ENCODE peak calls at places on chromosomes 3 and 15, in eight cellular contexts. B is HFF-Myc, Z is cardiac muscle cell, U is SK-N-SH, Q is fibroblast of the aortic adventitia, A is tibial artery, S is HepG2, N is cardiac fibroblast. G is an unnamed sample.

GRCh38 chr3:99439892-99440291 is 198.5 kb upstream of the COL8A1 start:
- DNase-seq in U (no peak), S (no peak), Q (peak; percentile 12), Z (peak; percentile 40), A (no peak), B (no peak), N (peak; percentile 12), G (no peak)

GRCh38 chr3:12932347-12932746 is 91.0 kb upstream of the RPL32 start:
- DNase-seq in U (no peak), N (no peak), B (no peak), Z (no peak), S (no peak), A (peak; percentile 39), Q (no peak), G (no peak)

GRCh38 chr3:152638707-152639450 is 196.1 kb upstream of the P2RY1 start:
- DNase-seq in Z (peak; percentile 66), Q (peak; percentile 21), A (no peak), S (no peak), N (peak; percentile 63), U (no peak), B (peak; percentile 15), G (peak; percentile 83)

GRCh38 chr3:187777331-187778046 is 32.2 kb upstream of the BCL6 start:
- DNase-seq in U (no peak), S (no peak), Q (no peak), Z (no peak), B (peak; percentile 12), A (peak; percentile 25), N (no peak), G (peak; percentile 86)

GRCh38 chr3:14791343-14791945 is 27.3 kb upstream of the FGD5 start:
- DNase-seq in U (peak; percentile 85), N (peak; percentile 57), B (no peak), Z (peak; percentile 65), A (peak; percentile 75), S (peak; percentile 46), Q (peak; percentile 36), G (peak; percentile 64)

GRCh38 chr15:40902605-40903561 is 8.6 kb downstream of the VPS18 start:
- DNase-seq in Q (no peak), B (no peak), Z (peak; percentile 59), A (peak; percentile 60), S (no peak), N (peak; percentile 33), U (no peak), G (peak; percentile 70)

GRCh38 chr3:25041871-25042584 is 386.0 kb upstream of the RARB start:
- DNase-seq in Q (no peak), U (peak; percentile 4), N (no peak), A (no peak), S (no peak), Z (no peak), B (no peak), G (no peak)

GRCh38 chr15:60061758-60062157 is 57.6 kb downstream of the FOXB1 start:
- DNase-seq in Q (no peak), S (no peak), N (no peak), A (no peak), B (no peak), U (no peak), Z (no peak), G (no peak)

GRCh38 chr15:60000113-60000823 is 3.8 kb upstream of the FOXB1 start:
- DNase-seq in B (no peak), N (no peak), Z (no peak), S (no peak), Q (no peak), A (no peak), U (peak; percentile 19), G (no peak)

GRCh38 chr3:29764603-29765254 is 483.9 kb downstream of the RBMS3 start:
- DNase-seq in B (peak; percentile 79), N (peak; percentile 94), Q (peak; percentile 96), A (no peak), U (no peak), S (no peak), Z (peak; percentile 94), G (peak; percentile 78)

GRCh38 chr3:123660900-123661299 is 76.0 kb upstream of the HACD2 start:
- DNase-seq in Z (peak; percentile 100), B (peak; percentile 73), Q (peak; percentile 96), A (peak; percentile 97), S (no peak), U (peak; percentile 75), N (peak; percentile 99), G (peak; percentile 72)

GRCh38 chr15:40796508-40796907 is 10.4 kb upstream of the ZFYVE19 start:
- DNase-seq in S (no peak), B (no peak), A (no peak), Z (no peak), Q (no peak), N (no peak), U (no peak), G (no peak)

GRCh38 chr15:98753726-98754125 is 105.4 kb downstream of the IGF1R start:
- DNase-seq in U (no peak), N (no peak), Z (no peak), B (no peak), A (no peak), Q (peak; percentile 39), S (no peak), G (no peak)

GRCh38 chr3:14298442-14298841 is 104.0 kb upstream of the SLC6A6 start:
- DNase-seq in S (no peak), A (no peak), B (no peak), U (no peak), Z (no peak), N (no peak), Q (no peak), G (no peak)

GRCh38 chr3:38707730-38708129 is 58.2 kb upstream of the SCN5A start:
- DNase-seq in Z (no peak), Q (no peak), A (no peak), S (peak; percentile 5), B (no peak), N (no peak), U (no peak), G (peak; percentile 15)

GRCh38 chr3:12758025-12758830 is 831 bp downstream of the TMEM40 start:
- DNase-seq in U (no peak), Q (peak; percentile 78), B (peak; percentile 16), A (peak; percentile 39), Z (peak; percentile 81), S (no peak), N (peak; percentile 81), G (peak; percentile 56)

GRCh38 chr15:72784233-72784876 is 797 bp upstream of the ADPGK start:
- DNase-seq in U (peak; percentile 64), S (peak; percentile 62), N (peak; percentile 90), A (no peak), Z (peak; percentile 93), B (peak; percentile 70), Q (peak; percentile 92), G (peak; percentile 81)

GRCh38 chr15:89091667-89092220 is 3.5 kb downstream of the ABHD2 start:
- DNase-seq in Z (no peak), A (no peak), N (no peak), Q (no peak), B (no peak), S (no peak), U (no peak), G (no peak)

GRCh38 chr3:99625643-99626414 is 12.6 kb upstream of the COL8A1 start:
- DNase-seq in U (no peak), B (peak; percentile 83), Z (peak; percentile 33), Q (peak; percentile 40), N (no peak), A (no peak), S (no peak), G (no peak)

GRCh38 chr3:15973930-15974329 is 176.2 kb upstream of the ANKRD28 start:
- DNase-seq in A (no peak), B (no peak), Q (no peak), S (no peak), U (no peak), N (no peak), Z (no peak), G (no peak)

GRCh38 chr15:67176195-67176971 is 78.1 kb downstream of the AAGAB start:
- DNase-seq in N (no peak), Q (no peak), U (peak; percentile 56), B (no peak), S (no peak), A (peak; percentile 24), Z (no peak), G (no peak)

GRCh38 chr3:62935793-62936192 is 60.6 kb upstream of the CADPS start:
- DNase-seq in B (no peak), U (no peak), N (no peak), Z (no peak), A (no peak), Q (no peak), S (no peak), G (no peak)

GRCh38 chr3:184630861-184631260 is 69.3 kb downstream of the EPHB3 start:
- DNase-seq in A (no peak), B (no peak), Q (no peak), Z (no peak), S (no peak), N (no peak), U (no peak), G (no peak)

DNA sequence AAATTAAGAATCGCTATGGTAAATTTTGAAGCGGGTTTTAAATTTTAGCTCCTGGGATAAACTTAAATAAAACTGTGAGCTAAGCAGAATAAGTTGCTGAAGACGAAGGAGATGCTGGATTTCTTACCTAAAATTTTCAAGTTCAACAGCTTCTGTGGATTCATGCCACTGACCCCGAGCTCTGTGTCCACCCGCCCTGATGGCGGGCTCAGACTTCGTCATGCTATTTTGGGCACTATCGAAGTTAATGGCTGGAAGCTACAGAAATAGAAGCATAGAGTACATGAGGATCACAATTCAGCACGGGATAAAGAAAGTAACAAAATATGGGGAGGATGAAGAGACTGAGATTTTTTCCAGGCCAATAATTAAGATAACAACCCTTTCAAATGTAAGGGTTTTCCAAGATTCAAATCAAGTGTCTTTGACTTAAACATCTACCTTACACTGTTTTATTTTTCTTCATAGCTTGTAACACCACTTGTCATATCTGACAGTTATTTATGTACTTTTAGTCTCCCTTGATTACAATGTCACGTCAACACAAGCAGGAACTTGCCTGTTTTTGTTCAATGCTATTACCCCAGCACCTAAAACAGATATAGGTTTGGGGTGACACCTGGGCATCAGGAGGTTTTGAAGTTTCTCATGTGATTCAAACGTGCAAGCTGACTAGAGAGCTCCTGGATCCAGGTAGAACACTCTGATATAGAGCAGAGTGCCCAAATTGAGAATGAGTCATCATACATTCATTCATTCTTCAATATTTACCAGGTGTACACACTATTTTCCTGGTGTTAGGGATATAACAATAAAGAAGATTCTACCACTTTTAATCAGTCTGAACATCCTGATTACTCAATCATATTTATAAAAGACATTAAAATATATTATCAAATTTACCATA is 23.0 kb downstream of the NEK10 start:
- DNase-seq in A (no peak), B (no peak), S (no peak), U (no peak), Q (no peak), N (no peak), Z (no peak), G (peak; percentile 40)
- TF ChIP-seq CTCF in A (no peak), B (no peak), S (no peak), U (no peak), Q (no peak), N (no peak), Z (no peak), G (no peak)

GRCh38 chr3:5251196-5251583 is 63.7 kb downstream of the EDEM1 start:
- DNase-seq in Q (no peak), N (no peak), B (no peak), S (no peak), Z (no peak), A (no peak), U (no peak), G (no peak)
- H3K4me3 ChIP-seq in Q (peak overlapping the region; percentile 50), N (peak overlapping the region; percentile 41), B (no peak overlapping the region), S (peak overlapping the region; percentile 42), Z (no peak overlapping the region), A (peak overlapping the region; percentile 18), U (no peak overlapping the region), G (peak overlapping the region; percentile 35)

GRCh38 chr3:149481491-149481890 is 7.0 kb downstream of the TM4SF4 start:
- DNase-seq in Z (no peak), B (no peak), A (no peak), N (no peak), U (no peak), Q (no peak), S (no peak), G (no peak)
- TF ChIP-seq CTCF in Z (no peak), B (no peak), A (no peak), N (no peak), U (no peak), Q (no peak), S (no peak), G (no peak)

GRCh38 chr15:50633653-50634052 is 52.9 kb downstream of the TRPM7 start:
- DNase-seq in U (no peak), Q (peak; percentile 25), Z (peak; percentile 19), N (peak; percentile 30), B (no peak), A (no peak), S (no peak), G (no peak)
- H3K4me3 ChIP-seq in U (no peak overlapping the region), Q (no peak overlapping the region), Z (no peak overlapping the region), N (no peak overlapping the region), B (no peak overlapping the region), A (no peak overlapping the region), S (no peak overlapping the region), G (no peak overlapping the region)